ENCODE peak calls at places on chromosomes 2 and 18, in seven cellular contexts. G is NCI-H2029 treated with DMSO at 0.1 percent for 48 hours, A is IMR-90, R is astrocyte of the spinal cord, B is stromal cell of bone marrow, Q is skeletal muscle cell, P is pulmonary artery endothelial cell. H is an unnamed sample.

GRCh38 chr2:201882353-201883095 is 76.2 kb downstream of the CDK15 start:
- DNase-seq in Q (no peak), A (peak), P (no peak), G (no peak), R (peak), B (no peak), H (no peak)

GRCh38 chr2:160293401-160293911 is 93.4 kb upstream of the ITGB6 start:
- DNase-seq in G (no peak), B (peak), P (no peak), A (peak), R (peak), Q (peak), H (no peak)

GRCh38 chr18:5295981-5296705 is 617 bp upstream of the ZBTB14 start:
- DNase-seq in R (peak), A (peak), P (peak), G (peak), Q (peak), B (peak), H (peak)

GRCh38 chr2:24199968-24200590 is 25.2 kb downstream of the FAM228A start:
- DNase-seq in A (no peak), B (no peak), R (no peak), G (no peak), Q (no peak), P (no peak), H (no peak)

GRCh38 chr2:74378007-74378406 is 2.1 kb downstream of the DCTN1 start:
- DNase-seq in R (no peak), G (no peak), A (no peak), B (no peak), Q (no peak), P (no peak), H (no peak)

GRCh38 chr2:229598227-229598626 is 116.1 kb downstream of the DNER start:
- DNase-seq in Q (no peak), P (no peak), A (no peak), G (no peak), B (no peak), R (no peak), H (no peak)

GRCh38 chr18:71327443-71328120 is 1038.7 kb downstream of the SOCS6 start:
- DNase-seq in P (no peak), G (no peak), B (no peak), R (no peak), A (no peak), Q (no peak), H (no peak)

GRCh38 chr18:21760321-21760720 is 19.7 kb downstream of the MIB1 start:
- DNase-seq in P (no peak), Q (no peak), R (peak), B (no peak), A (peak), G (no peak), H (no peak)

GRCh38 chr2:195533771-195534642 is 123.0 kb upstream of the SLC39A10 start:
- DNase-seq in B (peak), P (no peak), R (peak), A (peak), G (no peak), Q (peak), H (no peak)

GRCh38 chr2:72605836-72606442 is 219.9 kb downstream of the EXOC6B start:
- DNase-seq in Q (no peak), G (no peak), A (peak), R (peak), P (no peak), B (no peak), H (no peak)

GRCh38 chr2:111694690-111695089 is 189.3 kb downstream of the ANAPC1 start:
- DNase-seq in B (peak), Q (peak), A (peak), G (no peak), P (peak), R (peak), H (no peak)

GRCh38 chr2:36376319-36376765 is 20.8 kb downstream of the CRIM1 start:
- DNase-seq in G (peak), R (peak), B (no peak), Q (no peak), P (no peak), A (peak), H (no peak)

GRCh38 chr2:68745006-68745405 is 10.4 kb downstream of the ARHGAP25 start:
- DNase-seq in P (no peak), Q (no peak), A (no peak), R (no peak), G (no peak), B (no peak), H (peak)

GRCh38 chr2:9191044-9191481 is 15.5 kb upstream of the ASAP2 start:
- DNase-seq in A (peak), G (no peak), R (peak), Q (peak), P (no peak), B (peak), H (no peak)

GRCh38 chr18:12474876-12475275 is 67.1 kb downstream of the PRELID3A start:
- DNase-seq in R (no peak), Q (no peak), B (no peak), A (peak), P (no peak), G (no peak), H (no peak)